ENCODE peak calls at places on chromosomes 11 and 22, in seven cellular contexts. Y, J, L, G, C, Z and K are unnamed samples.

GRCh38 chr11:128845334-128845780 is 21.7 kb downstream of the KCNJ1 start:
- DNase-seq in Y (no peak), J (no peak), L (no peak), G (no peak), C (peak; percentile 30), Z (no peak), K (no peak)

GRCh38 chr11:17939542-17939941 is 73.3 kb downstream of the SERGEF start:
- DNase-seq in Y (no peak), J (peak; percentile 23), L (no peak), G (no peak), C (no peak), Z (no peak), K (no peak)

GRCh38 chr22:42316988-42317387 is 46.5 kb upstream of the TCF20 start:
- DNase-seq in Y (peak; percentile 17), J (peak; percentile 31), L (no peak), G (peak; percentile 86), C (peak; percentile 26), Z (peak; percentile 84), K (peak; percentile 46)

GRCh38 chr11:93234602-93235207 is 36.9 kb upstream of the SLC36A4 start:
- DNase-seq in Y (peak; percentile 85), J (peak; percentile 64), L (peak; percentile 80), G (peak; percentile 92), C (peak; percentile 79), Z (peak; percentile 78), K (peak; percentile 76)

GRCh38 chr11:17171342-17171741 is 36.4 kb downstream of the PIK3C2A start:
- DNase-seq in Y (peak; percentile 78), J (no peak), L (no peak), G (no peak), C (no peak), Z (no peak), K (peak; percentile 22)

GRCh38 chr22:30079952-30080533 is at the start of gene HORMAD2:
- DNase-seq in Y (peak; percentile 33), J (no peak), L (peak; percentile 86), G (no peak), C (peak; percentile 49), Z (no peak), K (peak; percentile 64)

GRCh38 chr11:73182824-73183321 is 35.2 kb upstream of the P2RY2 start:
- DNase-seq in Y (no peak), J (peak; percentile 60), L (no peak), G (peak; percentile 89), C (no peak), Z (peak; percentile 92), K (no peak)

GRCh38 chr11:128289048-128289447 is 298.3 kb downstream of the ETS1 start:
- DNase-seq in Y (no peak), J (no peak), L (no peak), G (no peak), C (peak; percentile 78), Z (no peak), K (no peak)

GRCh38 chr11:28043930-28044709 is 63.8 kb downstream of the KIF18A start:
- DNase-seq in Y (no peak), J (no peak), L (no peak), G (no peak), C (no peak), Z (no peak), K (no peak)

DNA sequence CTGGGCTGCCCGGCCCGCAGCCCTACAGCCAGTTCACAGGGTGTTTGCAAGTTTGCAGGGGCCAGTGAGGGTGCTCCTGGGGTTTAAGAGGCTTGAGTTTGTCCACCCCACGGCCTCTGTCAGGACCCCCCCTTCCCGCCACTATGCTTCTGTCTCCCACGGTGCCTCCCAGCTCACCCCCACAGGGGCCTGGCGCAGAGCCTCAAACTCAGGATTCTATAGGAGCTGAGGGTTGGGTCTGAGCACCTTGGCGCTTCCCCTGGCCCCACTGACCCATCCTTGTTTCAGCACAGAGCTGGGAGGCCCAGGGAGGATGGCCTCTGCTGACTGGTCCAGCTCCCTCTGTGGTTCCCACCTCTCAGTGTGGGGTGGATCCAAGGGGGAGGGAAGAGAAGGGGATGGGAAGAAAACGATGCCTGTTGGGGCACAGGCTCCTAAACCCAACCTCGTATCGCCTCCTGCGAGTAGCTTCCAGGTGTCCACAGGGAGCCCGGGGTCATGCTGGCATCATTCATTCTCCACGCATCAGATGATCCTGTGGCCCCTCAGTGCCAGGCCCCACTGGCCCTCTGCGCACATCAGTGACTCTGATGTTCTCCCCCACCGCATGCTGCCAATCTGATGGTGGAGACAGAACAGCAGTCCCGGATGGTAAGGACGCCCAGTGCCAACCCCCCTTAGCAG is 5.0 kb downstream of the MYEOV start:
- DNase-seq in Y (no peak), J (no peak), L (peak; percentile 75), G (no peak), C (no peak), Z (no peak), K (peak; percentile 29)
- H3K4me3 ChIP-seq in Y (no peak overlapping the region), J (peak overlapping the region; percentile 45), L (no peak overlapping the region), G (no peak overlapping the region), C (no peak overlapping the region), Z (no peak overlapping the region), K (no peak overlapping the region)

DNA sequence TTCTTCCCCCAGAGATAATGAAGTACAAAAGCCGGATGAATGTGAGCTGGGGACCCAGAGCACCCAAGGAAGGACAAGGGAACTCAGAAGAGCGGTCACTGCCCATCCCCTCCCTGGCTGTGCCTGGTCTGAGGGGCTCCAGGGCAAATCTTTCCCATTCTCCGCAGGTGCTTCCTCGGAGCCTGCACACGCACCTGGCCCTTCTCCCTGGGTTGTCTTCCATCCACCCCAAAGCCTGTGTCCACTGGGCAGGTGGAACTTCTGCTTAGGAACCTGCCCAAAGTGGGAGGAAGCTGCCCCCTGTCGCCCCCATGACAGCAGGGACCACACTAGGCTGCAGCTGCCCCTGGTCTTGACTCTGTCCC is 121.0 kb upstream of the FGF3 start:
- DNase-seq in Y (no peak), J (peak; percentile 12), L (peak; percentile 52), G (no peak), C (no peak), Z (no peak), K (no peak)
- H3K4me3 ChIP-seq in Y (no peak overlapping the region), J (peak overlapping the region; percentile 59), L (no peak overlapping the region), G (no peak overlapping the region), C (no peak overlapping the region), Z (no peak overlapping the region), K (no peak overlapping the region)

DNA sequence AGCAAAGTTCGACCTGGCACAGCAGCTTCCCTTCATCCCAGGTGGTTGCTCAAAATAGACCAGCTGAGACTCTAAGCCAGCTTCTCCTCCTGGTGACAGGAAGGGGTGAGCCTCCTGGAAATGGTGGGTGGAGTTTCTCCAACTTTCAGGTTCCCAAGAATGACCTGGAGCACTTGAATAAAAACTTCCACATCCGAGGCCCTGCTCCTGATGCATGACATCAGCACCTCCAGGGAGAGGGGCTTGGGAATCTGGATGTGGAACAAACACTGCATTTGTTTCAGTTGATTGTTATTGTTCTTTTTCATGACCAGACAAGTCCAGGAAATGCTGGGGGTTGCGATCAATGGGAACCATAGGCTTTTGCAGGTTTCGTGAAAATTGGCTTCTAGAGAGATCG is 19.4 kb downstream of the ST14 start:
- DNase-seq in Y (no peak), J (no peak), L (no peak), G (no peak), C (no peak), Z (no peak), K (no peak)
- H3K4me3 ChIP-seq in Y (no peak overlapping the region), J (no peak overlapping the region), L (no peak overlapping the region), G (no peak overlapping the region), C (no peak overlapping the region), Z (no peak overlapping the region), K (no peak overlapping the region)

DNA sequence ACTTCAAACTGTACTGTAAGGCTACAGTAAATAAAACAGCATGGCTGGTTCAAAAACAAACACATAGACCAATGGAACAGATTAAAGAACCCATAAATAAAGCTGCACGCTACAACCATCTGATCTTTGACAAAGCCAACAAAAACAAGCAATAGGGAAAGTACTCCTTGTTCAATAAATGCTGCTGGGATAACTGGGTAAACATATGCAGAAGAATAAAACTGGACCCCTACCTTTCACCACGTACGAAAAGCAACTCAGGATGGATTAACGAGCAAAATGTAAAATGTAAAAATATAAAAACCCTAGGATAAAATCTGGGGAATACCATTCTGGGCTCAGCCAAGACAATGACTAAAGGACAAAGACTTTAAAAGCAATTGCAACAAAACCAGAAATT is 201.8 kb upstream of the PGR start:
- DNase-seq in Y (no peak), J (no peak), L (no peak), G (no peak), C (no peak), Z (no peak), K (no peak)
- H3K4me3 ChIP-seq in Y (no peak overlapping the region), J (no peak overlapping the region), L (no peak overlapping the region), G (no peak overlapping the region), C (no peak overlapping the region), Z (no peak overlapping the region), K (no peak overlapping the region)

GRCh38 chr11:79423736-79424135 is 17.1 kb downstream of the TENM4 start:
- DNase-seq in Y (no peak), J (no peak), L (no peak), G (no peak), C (no peak), Z (no peak), K (no peak)
- H3K4me3 ChIP-seq in Y (no peak overlapping the region), J (no peak overlapping the region), L (no peak overlapping the region), G (no peak overlapping the region), C (no peak overlapping the region), Z (no peak overlapping the region), K (no peak overlapping the region)

GRCh38 chr11:1573847-1574255 is 1.8 kb upstream of the DUSP8 start:
- DNase-seq in Y (no peak), J (no peak), L (no peak), G (peak; percentile 82), C (no peak), Z (no peak), K (no peak)

GRCh38 chr11:1573077-1573846 is 1.2 kb upstream of the DUSP8 start:
- DNase-seq in Y (no peak), J (no peak), L (peak; percentile 82), G (peak; percentile 67), C (no peak), Z (peak; percentile 59), K (no peak)

GRCh38 chr11:1570896-1571759 is 943 bp downstream of the DUSP8 start:
- DNase-seq in Y (no peak), J (no peak), L (peak; percentile 81), G (peak; percentile 51), C (no peak), Z (no peak), K (no peak)

GRCh38 chr11:1571760-1572199 is 291 bp downstream of the DUSP8 start:
- DNase-seq in Y (no peak), J (no peak), L (no peak), G (no peak), C (no peak), Z (no peak), K (no peak)

GRCh38 chr11:1572200-1573076 is at the start of gene DUSP8:
- DNase-seq in Y (peak; percentile 82), J (peak; percentile 94), L (peak; percentile 96), G (peak; percentile 95), C (peak; percentile 85), Z (peak; percentile 89), K (peak; percentile 82)
- H3K4me3 ChIP-seq in Y (peak within 1 kb of the TSS; percentile 55), J (peak within 1 kb of the TSS; percentile 82), L (no peak within 1 kb of the TSS), G (peak within 1 kb of the TSS; percentile 72), C (peak within 1 kb of the TSS; percentile 42), Z (peak within 1 kb of the TSS; percentile 61), K (peak within 1 kb of the TSS; percentile 49)

DNA sequence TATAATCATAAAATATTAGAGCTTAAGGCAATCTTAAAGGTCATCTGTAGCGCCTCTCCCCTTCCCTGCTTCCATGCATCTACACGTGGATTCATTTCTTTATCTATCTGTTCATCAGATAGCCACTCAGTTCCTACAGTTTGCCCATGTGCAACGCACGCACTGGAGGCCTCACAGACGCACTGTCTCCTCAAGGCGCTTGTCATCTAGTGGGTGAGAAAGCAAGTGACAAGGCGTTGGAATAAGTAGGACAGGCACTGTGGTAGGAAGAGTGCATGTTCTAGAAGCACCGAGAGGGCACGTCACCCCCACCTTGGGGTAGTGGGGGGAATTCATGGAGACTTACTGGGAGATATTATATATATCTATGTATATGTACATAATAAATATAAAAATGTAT is 20.8 kb upstream of the JAM3 start:
- DNase-seq in Y (no peak), J (no peak), L (no peak), G (no peak), C (no peak), Z (no peak), K (no peak)
- H3K4me3 ChIP-seq in Y (no peak overlapping the region), J (peak overlapping the region; percentile 47), L (no peak overlapping the region), G (no peak overlapping the region), C (no peak overlapping the region), Z (no peak overlapping the region), K (no peak overlapping the region)